ENCODE peak calls at places on chromosome 12, in five cellular contexts. B, C, U, N and J are unnamed samples.
A peak's percentile ranks its signal among the peaks of the same experiment; 100 is the strongest.

GRCh38 chr12:41681898-41682297 is 462.8 kb downstream of the GXYLT1 start:
- DNase-seq in B (no peak), U (peak; percentile 6), C (no peak), N (no peak), J (no peak)

GRCh38 chr12:126338031-126338441 is 1272.8 kb downstream of the AACS start:
- DNase-seq in B (no peak), U (no peak), N (no peak), C (no peak), J (no peak)

GRCh38 chr12:123267991-123268843 is 3.4 kb downstream of the CDK2AP1 start:
- DNase-seq in C (no peak), B (no peak), N (no peak), U (peak; percentile 62), J (no peak)

GRCh38 chr12:31588976-31589375 is 2.0 kb downstream of the DENND5B start:
- DNase-seq in B (peak; percentile 6), N (no peak), C (no peak), U (peak; percentile 25), J (peak; percentile 7)

GRCh38 chr12:41402804-41403203 is 214.7 kb downstream of the PDZRN4 start:
- DNase-seq in C (no peak), U (no peak), B (no peak), N (no peak), J (no peak)

GRCh38 chr12:113019045-113019444 is 37.5 kb upstream of the DTX1 start:
- DNase-seq in C (peak; percentile 25), N (no peak), U (no peak), B (peak; percentile 75), J (peak; percentile 71)

GRCh38 chr12:95859344-95859816 is 628 bp downstream of the SNRPF start:
- DNase-seq in B (peak; percentile 42), C (peak; percentile 46), U (no peak), N (no peak), J (peak; percentile 42)

GRCh38 chr12:76878045-76878898 is 547 bp downstream of the CSRP2 start:
- DNase-seq in B (peak; percentile 61), N (peak; percentile 84), C (peak; percentile 46), U (peak; percentile 24), J (peak; percentile 54)

GRCh38 chr12:117439531-117440001 is 78.1 kb upstream of the NOS1 start:
- DNase-seq in U (no peak), B (no peak), C (no peak), N (no peak), J (no peak)

GRCh38 chr12:71157601-71158233 is at the start of gene TSPAN8:
- DNase-seq in C (peak; percentile 52), B (no peak), N (no peak), U (no peak), J (no peak)

GRCh38 chr12:94623161-94623920 is 27.0 kb downstream of the TMCC3 start:
- DNase-seq in U (no peak), B (no peak), C (no peak), N (no peak), J (no peak)

GRCh38 chr12:26810330-26810729 is 22.7 kb downstream of the ITPR2 start:
- DNase-seq in N (no peak), C (no peak), B (peak; percentile 82), U (peak; percentile 44), J (peak; percentile 6)